ENCODE peak calls at places on chromosomes 13 and 19, in four cellular contexts. Y, V, D and O are unnamed samples.

GRCh38 chr13:40786568-40786996 is 2.8 kb upstream of the SLC25A15 start:
- DNase-seq in Y (no peak), V (no peak), D (no peak), O (no peak)

GRCh38 chr19:18596752-18597157 is 8.2 kb downstream of the REX1BD start:
- DNase-seq in Y (no peak), V (no peak), D (no peak), O (no peak)

GRCh38 chr19:40154121-40154680 is 37.0 kb upstream of the MAP3K10 start:
- DNase-seq in Y (no peak), V (no peak), D (no peak), O (no peak)

GRCh38 chr19:18428173-18428836 is 9.1 kb downstream of the SSBP4 start:
- DNase-seq in Y (peak; percentile 68), V (no peak), D (no peak), O (no peak)

GRCh38 chr13:75135325-75135825 is 346.6 kb downstream of the TBC1D4 start:
- DNase-seq in Y (no peak), V (no peak), D (no peak), O (no peak)

GRCh38 chr13:44224433-44225149 is 149.0 kb upstream of the SERP2 start:
- DNase-seq in Y (no peak), V (no peak), D (no peak), O (no peak)

GRCh38 chr19:11405846-11406643 is 13.1 kb downstream of the RGL3 start:
- DNase-seq in Y (no peak), V (no peak), D (no peak), O (no peak)

GRCh38 chr19:30443531-30444252 is 71.5 kb downstream of the ZNF536 start:
- DNase-seq in Y (no peak), V (no peak), D (no peak), O (no peak)

GRCh38 chr19:43546581-43546980 is 13.6 kb downstream of the ZNF575 start:
- DNase-seq in Y (no peak), V (no peak), D (no peak), O (no peak)

GRCh38 chr19:41995959-41996797 is 2.1 kb upstream of the ATP1A3 start:
- DNase-seq in Y (peak; percentile 83), V (no peak), D (no peak), O (no peak)

GRCh38 chr19:58227964-58228583 is 640 bp upstream of the ZNF544 start:
- DNase-seq in Y (no peak), V (no peak), D (no peak), O (no peak)

GRCh38 chr19:46953955-46954501 is 65.6 kb upstream of the NPAS1 start:
- DNase-seq in Y (no peak), V (no peak), D (no peak), O (no peak)

GRCh38 chr13:91313103-91313502 is 34.4 kb upstream of the MIR17HG start:
- DNase-seq in Y (no peak), V (peak; percentile 19), D (no peak), O (peak; percentile 2)

GRCh38 chr13:99316657-99317244 is 9.6 kb upstream of the GPR183 start:
- DNase-seq in Y (no peak), V (no peak), D (no peak), O (no peak)

GRCh38 chr19:45824531-45825262 is 9.6 kb upstream of the RSPH6A start:
- DNase-seq in Y (no peak), V (no peak), D (no peak), O (no peak)

GRCh38 chr13:42650470-42650869 is 76.5 kb downstream of the TNFSF11 start:
- DNase-seq in Y (no peak), V (no peak), D (no peak), O (no peak)

GRCh38 chr13:29339386-29340272 is 255.9 kb downstream of the SLC7A1 start:
- DNase-seq in Y (no peak), V (no peak), D (no peak), O (no peak)

GRCh38 chr13:58712191-58712590 is 1080.6 kb downstream of the PCDH17 start:
- DNase-seq in Y (no peak), V (no peak), D (no peak), O (no peak)

GRCh38 chr13:110913322-110913721 is 1.5 kb downstream of the ANKRD10 start:
- DNase-seq in Y (no peak), V (peak; percentile 12), D (no peak), O (no peak)